ENCODE peak calls at places on chromosomes 12 and 14, in nine cellular contexts. One of them, this sample, is unnamed.

GRCh38 chr12:104291867-104292524 is 11.5 kb upstream of the EID3 start:
- DNase-seq in ACHN: no peak
- DNase-seq in endodermal cell: peak; percentile 68
- DNase-seq in activated B cell treated with CpG ODN at 0.5 μM for 24 hours: no peak
- DNase-seq in stimulated activated CD8-positive, alpha-beta memory T cell treated with anti-CD3 and anti-CD28 coated beads, Interleukin-7, amount 100 ng/mL, for 24 hours: no peak
- DNase-seq in pancreas: no peak
- DNase-seq in GOT3: no peak
- DNase-seq in heart right ventricle: no peak
- DNase-seq in type B pancreatic cell: no peak
- DNase-seq in this sample: no peak

GRCh38 chr12:81284137-81284536 is 206.3 kb downstream of the ACSS3 start:
- DNase-seq in ACHN: no peak
- DNase-seq in endodermal cell: peak; percentile 49
- DNase-seq in activated B cell treated with CpG ODN at 0.5 μM for 24 hours: no peak
- DNase-seq in stimulated activated CD8-positive, alpha-beta memory T cell treated with anti-CD3 and anti-CD28 coated beads, Interleukin-7, amount 100 ng/mL, for 24 hours: no peak
- DNase-seq in pancreas: no peak
- DNase-seq in GOT3: no peak
- DNase-seq in heart right ventricle: no peak
- DNase-seq in type B pancreatic cell: no peak
- DNase-seq in this sample: no peak

GRCh38 chr12:111434680-111435338 is 29.1 kb downstream of the SH2B3 start:
- DNase-seq in ACHN: peak; percentile 36
- DNase-seq in endodermal cell: peak; percentile 73
- DNase-seq in activated B cell treated with CpG ODN at 0.5 μM for 24 hours: peak; percentile 75
- DNase-seq in stimulated activated CD8-positive, alpha-beta memory T cell treated with anti-CD3 and anti-CD28 coated beads, Interleukin-7, amount 100 ng/mL, for 24 hours: peak; percentile 61
- DNase-seq in pancreas: no peak
- DNase-seq in GOT3: no peak
- DNase-seq in heart right ventricle: peak; percentile 77
- DNase-seq in type B pancreatic cell: no peak
- DNase-seq in this sample: peak; percentile 51

GRCh38 chr12:33718631-33719030 is 279.0 kb upstream of the SYT10 start:
- DNase-seq in ACHN: no peak
- DNase-seq in endodermal cell: no peak
- DNase-seq in activated B cell treated with CpG ODN at 0.5 μM for 24 hours: no peak
- DNase-seq in stimulated activated CD8-positive, alpha-beta memory T cell treated with anti-CD3 and anti-CD28 coated beads, Interleukin-7, amount 100 ng/mL, for 24 hours: no peak
- DNase-seq in pancreas: no peak
- DNase-seq in GOT3: no peak
- DNase-seq in heart right ventricle: no peak
- DNase-seq in type B pancreatic cell: no peak
- DNase-seq in this sample: no peak

GRCh38 chr12:108253540-108253939 is 85.6 kb downstream of the CMKLR1 start:
- DNase-seq in ACHN: no peak
- DNase-seq in endodermal cell: peak; percentile 73
- DNase-seq in activated B cell treated with CpG ODN at 0.5 μM for 24 hours: no peak
- DNase-seq in stimulated activated CD8-positive, alpha-beta memory T cell treated with anti-CD3 and anti-CD28 coated beads, Interleukin-7, amount 100 ng/mL, for 24 hours: no peak
- DNase-seq in pancreas: no peak
- DNase-seq in GOT3: no peak
- DNase-seq in heart right ventricle: no peak
- DNase-seq in type B pancreatic cell: no peak
- DNase-seq in this sample: no peak

GRCh38 chr14:55123101-55123500 is 6.0 kb upstream of the LGALS3 start:
- DNase-seq in ACHN: peak; percentile 10
- DNase-seq in endodermal cell: no peak
- DNase-seq in activated B cell treated with CpG ODN at 0.5 μM for 24 hours: no peak
- DNase-seq in stimulated activated CD8-positive, alpha-beta memory T cell treated with anti-CD3 and anti-CD28 coated beads, Interleukin-7, amount 100 ng/mL, for 24 hours: no peak
- DNase-seq in pancreas: no peak
- DNase-seq in GOT3: no peak
- DNase-seq in heart right ventricle: no peak
- DNase-seq in type B pancreatic cell: no peak
- DNase-seq in this sample: no peak

GRCh38 chr14:85463512-85463911 is 66.4 kb upstream of the FLRT2 start:
- DNase-seq in ACHN: no peak
- DNase-seq in endodermal cell: no peak
- DNase-seq in activated B cell treated with CpG ODN at 0.5 μM for 24 hours: no peak
- DNase-seq in stimulated activated CD8-positive, alpha-beta memory T cell treated with anti-CD3 and anti-CD28 coated beads, Interleukin-7, amount 100 ng/mL, for 24 hours: no peak
- DNase-seq in pancreas: no peak
- DNase-seq in GOT3: no peak
- DNase-seq in heart right ventricle: no peak
- DNase-seq in type B pancreatic cell: no peak
- DNase-seq in this sample: no peak

GRCh38 chr14:105398044-105398725 is at the start of gene TEX22:
- DNase-seq in ACHN: peak; percentile 70
- DNase-seq in endodermal cell: peak; percentile 92
- DNase-seq in activated B cell treated with CpG ODN at 0.5 μM for 24 hours: peak; percentile 99
- DNase-seq in stimulated activated CD8-positive, alpha-beta memory T cell treated with anti-CD3 and anti-CD28 coated beads, Interleukin-7, amount 100 ng/mL, for 24 hours: peak; percentile 88
- DNase-seq in pancreas: peak; percentile 85
- DNase-seq in GOT3: no peak
- DNase-seq in heart right ventricle: peak; percentile 96
- DNase-seq in type B pancreatic cell: peak; percentile 94
- DNase-seq in this sample: peak; percentile 41

GRCh38 chr12:105935981-105936380 is 202.8 kb downstream of the NUAK1 start:
- DNase-seq in ACHN: no peak
- DNase-seq in endodermal cell: no peak
- DNase-seq in activated B cell treated with CpG ODN at 0.5 μM for 24 hours: no peak
- DNase-seq in stimulated activated CD8-positive, alpha-beta memory T cell treated with anti-CD3 and anti-CD28 coated beads, Interleukin-7, amount 100 ng/mL, for 24 hours: no peak
- DNase-seq in pancreas: no peak
- DNase-seq in GOT3: no peak
- DNase-seq in heart right ventricle: no peak
- DNase-seq in type B pancreatic cell: no peak
- DNase-seq in this sample: no peak

GRCh38 chr14:91303924-91304229 is 59.4 kb upstream of the GPR68 start:
- DNase-seq in ACHN: no peak
- DNase-seq in endodermal cell: no peak
- DNase-seq in activated B cell treated with CpG ODN at 0.5 μM for 24 hours: no peak
- DNase-seq in stimulated activated CD8-positive, alpha-beta memory T cell treated with anti-CD3 and anti-CD28 coated beads, Interleukin-7, amount 100 ng/mL, for 24 hours: no peak
- DNase-seq in pancreas: no peak
- DNase-seq in GOT3: no peak
- DNase-seq in heart right ventricle: no peak
- DNase-seq in type B pancreatic cell: no peak
- DNase-seq in this sample: no peak

GRCh38 chr12:126342866-126343265 is 1277.6 kb downstream of the AACS start:
- DNase-seq in ACHN: no peak
- DNase-seq in endodermal cell: no peak
- DNase-seq in activated B cell treated with CpG ODN at 0.5 μM for 24 hours: no peak
- DNase-seq in stimulated activated CD8-positive, alpha-beta memory T cell treated with anti-CD3 and anti-CD28 coated beads, Interleukin-7, amount 100 ng/mL, for 24 hours: no peak
- DNase-seq in pancreas: no peak
- DNase-seq in GOT3: no peak
- DNase-seq in heart right ventricle: no peak
- DNase-seq in type B pancreatic cell: no peak
- DNase-seq in this sample: no peak

GRCh38 chr14:63186453-63186852 is 17.8 kb upstream of the RHOJ start:
- DNase-seq in ACHN: no peak
- DNase-seq in endodermal cell: no peak
- DNase-seq in activated B cell treated with CpG ODN at 0.5 μM for 24 hours: no peak
- DNase-seq in stimulated activated CD8-positive, alpha-beta memory T cell treated with anti-CD3 and anti-CD28 coated beads, Interleukin-7, amount 100 ng/mL, for 24 hours: no peak
- DNase-seq in pancreas: no peak
- DNase-seq in GOT3: no peak
- DNase-seq in heart right ventricle: no peak
- DNase-seq in type B pancreatic cell: no peak
- DNase-seq in this sample: no peak

GRCh38 chr14:24852312-24853060 is 197.5 kb downstream of the STXBP6 start:
- DNase-seq in ACHN: peak; percentile 4
- DNase-seq in endodermal cell: no peak
- DNase-seq in activated B cell treated with CpG ODN at 0.5 μM for 24 hours: no peak
- DNase-seq in stimulated activated CD8-positive, alpha-beta memory T cell treated with anti-CD3 and anti-CD28 coated beads, Interleukin-7, amount 100 ng/mL, for 24 hours: no peak
- DNase-seq in pancreas: no peak
- DNase-seq in GOT3: no peak
- DNase-seq in heart right ventricle: no peak
- DNase-seq in type B pancreatic cell: no peak
- DNase-seq in this sample: no peak

GRCh38 chr12:7581046-7581445 is 77.5 kb upstream of the CD163 start:
- DNase-seq in ACHN: no peak
- DNase-seq in endodermal cell: no peak
- DNase-seq in activated B cell treated with CpG ODN at 0.5 μM for 24 hours: no peak
- DNase-seq in stimulated activated CD8-positive, alpha-beta memory T cell treated with anti-CD3 and anti-CD28 coated beads, Interleukin-7, amount 100 ng/mL, for 24 hours: no peak
- DNase-seq in pancreas: no peak
- DNase-seq in GOT3: no peak
- DNase-seq in heart right ventricle: no peak
- DNase-seq in type B pancreatic cell: no peak
- DNase-seq in this sample: no peak

GRCh38 chr14:66979083-66979974 is 209.9 kb upstream of the GARIN2 start:
- DNase-seq in ACHN: no peak
- DNase-seq in endodermal cell: no peak
- DNase-seq in activated B cell treated with CpG ODN at 0.5 μM for 24 hours: no peak
- DNase-seq in stimulated activated CD8-positive, alpha-beta memory T cell treated with anti-CD3 and anti-CD28 coated beads, Interleukin-7, amount 100 ng/mL, for 24 hours: no peak
- DNase-seq in pancreas: no peak
- DNase-seq in GOT3: no peak
- DNase-seq in heart right ventricle: no peak
- DNase-seq in type B pancreatic cell: no peak
- DNase-seq in this sample: no peak

GRCh38 chr12:106030210-106031175 is 108.3 kb downstream of the NUAK1 start:
- DNase-seq in ACHN: peak; percentile 95
- DNase-seq in endodermal cell: no peak
- DNase-seq in activated B cell treated with CpG ODN at 0.5 μM for 24 hours: no peak
- DNase-seq in stimulated activated CD8-positive, alpha-beta memory T cell treated with anti-CD3 and anti-CD28 coated beads, Interleukin-7, amount 100 ng/mL, for 24 hours: no peak
- DNase-seq in pancreas: no peak
- DNase-seq in GOT3: no peak
- DNase-seq in heart right ventricle: no peak
- DNase-seq in type B pancreatic cell: no peak
- DNase-seq in this sample: peak; percentile 46

GRCh38 chr12:32947203-32947795 is 50.7 kb upstream of the PKP2 start:
- DNase-seq in ACHN: peak; percentile 51
- DNase-seq in endodermal cell: no peak
- DNase-seq in activated B cell treated with CpG ODN at 0.5 μM for 24 hours: no peak
- DNase-seq in stimulated activated CD8-positive, alpha-beta memory T cell treated with anti-CD3 and anti-CD28 coated beads, Interleukin-7, amount 100 ng/mL, for 24 hours: no peak
- DNase-seq in pancreas: no peak
- DNase-seq in GOT3: no peak
- DNase-seq in heart right ventricle: no peak
- DNase-seq in type B pancreatic cell: no peak
- DNase-seq in this sample: no peak

GRCh38 chr12:126193190-126193589 is 1128.0 kb downstream of the AACS start:
- DNase-seq in ACHN: no peak
- DNase-seq in endodermal cell: no peak
- DNase-seq in activated B cell treated with CpG ODN at 0.5 μM for 24 hours: no peak
- DNase-seq in stimulated activated CD8-positive, alpha-beta memory T cell treated with anti-CD3 and anti-CD28 coated beads, Interleukin-7, amount 100 ng/mL, for 24 hours: no peak
- DNase-seq in pancreas: no peak
- DNase-seq in GOT3: no peak
- DNase-seq in heart right ventricle: no peak
- DNase-seq in type B pancreatic cell: no peak
- DNase-seq in this sample: no peak

GRCh38 chr12:104042580-104042979 is 7.4 kb downstream of the GLT8D2 start:
- DNase-seq in ACHN: no peak
- DNase-seq in endodermal cell: no peak
- DNase-seq in activated B cell treated with CpG ODN at 0.5 μM for 24 hours: no peak
- DNase-seq in stimulated activated CD8-positive, alpha-beta memory T cell treated with anti-CD3 and anti-CD28 coated beads, Interleukin-7, amount 100 ng/mL, for 24 hours: no peak
- DNase-seq in pancreas: no peak
- DNase-seq in GOT3: no peak
- DNase-seq in heart right ventricle: no peak
- DNase-seq in type B pancreatic cell: no peak
- DNase-seq in this sample: no peak

GRCh38 chr14:104928391-104929133 is 3.9 kb downstream of the PLD4 start:
- DNase-seq in ACHN: no peak
- DNase-seq in endodermal cell: no peak
- DNase-seq in activated B cell treated with CpG ODN at 0.5 μM for 24 hours: peak; percentile 15
- DNase-seq in stimulated activated CD8-positive, alpha-beta memory T cell treated with anti-CD3 and anti-CD28 coated beads, Interleukin-7, amount 100 ng/mL, for 24 hours: no peak
- DNase-seq in pancreas: no peak
- DNase-seq in GOT3: no peak
- DNase-seq in heart right ventricle: no peak
- DNase-seq in type B pancreatic cell: no peak
- DNase-seq in this sample: no peak

GRCh38 chr14:101961746-101962502 is 2.4 kb upstream of the DYNC1H1 start:
- DNase-seq in ACHN: no peak
- DNase-seq in endodermal cell: no peak
- DNase-seq in activated B cell treated with CpG ODN at 0.5 μM for 24 hours: no peak
- DNase-seq in stimulated activated CD8-positive, alpha-beta memory T cell treated with anti-CD3 and anti-CD28 coated beads, Interleukin-7, amount 100 ng/mL, for 24 hours: no peak
- DNase-seq in pancreas: no peak
- DNase-seq in GOT3: no peak
- DNase-seq in heart right ventricle: no peak
- DNase-seq in type B pancreatic cell: no peak
- DNase-seq in this sample: no peak

GRCh38 chr12:111338096-111338495 is 30.8 kb downstream of the PHETA1 start:
- DNase-seq in ACHN: no peak
- DNase-seq in endodermal cell: no peak
- DNase-seq in activated B cell treated with CpG ODN at 0.5 μM for 24 hours: no peak
- DNase-seq in stimulated activated CD8-positive, alpha-beta memory T cell treated with anti-CD3 and anti-CD28 coated beads, Interleukin-7, amount 100 ng/mL, for 24 hours: no peak
- DNase-seq in pancreas: no peak
- DNase-seq in GOT3: no peak
- DNase-seq in heart right ventricle: no peak
- DNase-seq in type B pancreatic cell: no peak
- DNase-seq in this sample: no peak

GRCh38 chr12:11675952-11676505 is 26.6 kb downstream of the ETV6 start:
- DNase-seq in ACHN: no peak
- DNase-seq in endodermal cell: no peak
- DNase-seq in activated B cell treated with CpG ODN at 0.5 μM for 24 hours: no peak
- DNase-seq in stimulated activated CD8-positive, alpha-beta memory T cell treated with anti-CD3 and anti-CD28 coated beads, Interleukin-7, amount 100 ng/mL, for 24 hours: no peak
- DNase-seq in pancreas: no peak
- DNase-seq in GOT3: no peak
- DNase-seq in heart right ventricle: no peak
- DNase-seq in type B pancreatic cell: no peak
- DNase-seq in this sample: no peak

GRCh38 chr12:120939523-120939922 is 35.4 kb upstream of the SPPL3 start:
- DNase-seq in ACHN: no peak
- DNase-seq in endodermal cell: no peak
- DNase-seq in activated B cell treated with CpG ODN at 0.5 μM for 24 hours: no peak
- DNase-seq in stimulated activated CD8-positive, alpha-beta memory T cell treated with anti-CD3 and anti-CD28 coated beads, Interleukin-7, amount 100 ng/mL, for 24 hours: no peak
- DNase-seq in pancreas: peak; percentile 62
- DNase-seq in GOT3: no peak
- DNase-seq in heart right ventricle: no peak
- DNase-seq in type B pancreatic cell: no peak
- DNase-seq in this sample: no peak

This sample was measured in pulmonary artery endothelial cell.